ENCODE peak calls at places on chromosome 15, in seven cellular contexts. U is esophagus squamous epithelium, I is astrocyte of the cerebellum, Y is cardiac fibroblast, Z is retinal pigment epithelial cell, E is uterus, O is ovary. S is an unnamed sample.

GRCh38 chr15:65369148-65369547 is 8.7 kb downstream of the IGDCC3 start:
- DNase-seq in Y (no peak), O (no peak), E (no peak), U (no peak), I (no peak), Z (no peak), S (no peak)

GRCh38 chr15:75029378-75030022 is 6.1 kb downstream of the PPCDC start:
- DNase-seq in I (peak), E (peak), U (peak), O (peak), Z (no peak), Y (peak), S (peak)

GRCh38 chr15:25568751-25569150 is 129.9 kb upstream of the UBE3A start:
- DNase-seq in Z (no peak), Y (peak), O (no peak), E (peak), I (no peak), U (no peak), S (no peak)

GRCh38 chr15:33084661-33085060 is 109.9 kb downstream of the FMN1 start:
- DNase-seq in I (no peak), O (no peak), U (no peak), E (no peak), Y (no peak), Z (no peak), S (no peak)

GRCh38 chr15:57610130-57610529 is 18.4 kb downstream of the MYZAP start:
- DNase-seq in I (peak), Z (no peak), E (peak), Y (peak), O (peak), U (no peak), S (peak)

GRCh38 chr15:29888651-29889050 is 66.4 kb upstream of the TJP1 start:
- DNase-seq in E (no peak), O (no peak), Z (peak), U (no peak), I (peak), Y (peak), S (peak)

GRCh38 chr15:89668174-89668573 is 11.0 kb downstream of the PLIN1 start:
- DNase-seq in O (no peak), U (no peak), Y (no peak), E (no peak), I (no peak), Z (no peak), S (no peak)

GRCh38 chr15:25186906-25187645 is 232.3 kb downstream of the SNRPN start:
- DNase-seq in O (no peak), I (no peak), U (no peak), Z (no peak), E (no peak), Y (no peak), S (no peak)

GRCh38 chr15:72312605-72313447 is 7.1 kb downstream of the CELF6 start:
- DNase-seq in Z (peak), Y (peak), I (peak), O (peak), U (no peak), E (peak), S (peak)

GRCh38 chr15:39704684-39705083 is 78.0 kb downstream of the FSIP1 start:
- DNase-seq in Z (no peak), I (no peak), U (no peak), E (no peak), O (no peak), Y (peak), S (peak)

GRCh38 chr15:42145546-42146455 is 10.6 kb downstream of the PLA2G4F start:
- DNase-seq in Y (no peak), I (no peak), O (peak), U (no peak), E (no peak), Z (no peak), S (no peak)

GRCh38 chr15:78542647-78543046 is 2.4 kb downstream of the PSMA4 start:
- DNase-seq in Z (no peak), E (no peak), O (no peak), I (no peak), Y (no peak), U (no peak), S (no peak)

GRCh38 chr15:78541744-78542034 is 1.4 kb downstream of the PSMA4 start:
- DNase-seq in Y (no peak), E (no peak), O (no peak), U (no peak), I (no peak), Z (no peak), S (no peak)

GRCh38 chr15:78538358-78538757 is 1.9 kb upstream of the PSMA4 start:
- DNase-seq in Z (no peak), O (no peak), E (no peak), U (no peak), I (no peak), Y (no peak), S (no peak)

GRCh38 chr15:78540955-78541743 is 905 bp downstream of the PSMA4 start:
- DNase-seq in E (no peak), I (no peak), U (no peak), Z (no peak), O (no peak), Y (peak), S (peak)

GRCh38 chr15:78540135-78540954 is at the start of gene PSMA4:
- DNase-seq in Z (peak), U (peak), Y (peak), E (peak), O (peak), I (peak), S (peak)
- TF ChIP-seq CTCF in Z (no peak), U (no peak), Y (peak), E (no peak), O (no peak), I (no peak), S (peak)

DNA sequence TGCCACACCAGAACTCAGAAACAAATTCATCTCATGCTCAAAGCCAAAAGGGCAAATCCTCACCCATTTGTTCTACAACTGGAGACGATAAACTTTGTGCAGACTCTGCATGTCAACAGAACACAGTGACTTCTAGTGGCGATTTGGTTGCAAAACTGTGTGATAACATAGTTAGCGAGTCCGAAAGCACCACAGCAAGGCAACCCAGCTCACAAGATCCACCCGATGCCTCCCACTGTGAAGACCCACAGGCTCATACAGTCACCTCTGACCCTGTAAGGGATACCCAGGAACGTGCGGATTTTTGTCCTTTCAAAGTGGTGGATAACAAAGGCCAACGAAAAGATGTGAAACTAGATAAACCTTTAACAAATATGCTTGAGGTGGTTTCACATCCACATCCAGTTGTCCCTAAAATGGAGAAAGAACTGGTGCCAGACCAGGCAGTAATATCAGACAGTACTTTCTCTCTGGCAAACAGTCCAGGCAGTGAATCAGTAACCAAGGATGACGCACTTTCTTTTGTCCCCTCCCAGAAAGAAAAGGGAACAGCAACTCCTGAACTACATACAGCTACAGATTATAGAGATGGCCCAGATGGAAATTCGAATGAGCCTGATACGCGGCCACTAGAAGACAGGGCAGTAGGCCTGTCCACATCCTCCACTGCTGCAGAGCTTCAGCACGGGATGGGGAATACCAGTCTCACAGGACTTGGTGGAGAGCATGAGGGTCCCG is 199.7 kb downstream of the AKAP13 start:
- DNase-seq in Z (no peak), Y (peak), I (no peak), U (no peak), O (no peak), E (peak), S (peak)
- H3K4me3 ChIP-seq in Z (no peak), Y (no peak), I (no peak), U (no peak), O (no peak), E (no peak), S (no peak)

DNA sequence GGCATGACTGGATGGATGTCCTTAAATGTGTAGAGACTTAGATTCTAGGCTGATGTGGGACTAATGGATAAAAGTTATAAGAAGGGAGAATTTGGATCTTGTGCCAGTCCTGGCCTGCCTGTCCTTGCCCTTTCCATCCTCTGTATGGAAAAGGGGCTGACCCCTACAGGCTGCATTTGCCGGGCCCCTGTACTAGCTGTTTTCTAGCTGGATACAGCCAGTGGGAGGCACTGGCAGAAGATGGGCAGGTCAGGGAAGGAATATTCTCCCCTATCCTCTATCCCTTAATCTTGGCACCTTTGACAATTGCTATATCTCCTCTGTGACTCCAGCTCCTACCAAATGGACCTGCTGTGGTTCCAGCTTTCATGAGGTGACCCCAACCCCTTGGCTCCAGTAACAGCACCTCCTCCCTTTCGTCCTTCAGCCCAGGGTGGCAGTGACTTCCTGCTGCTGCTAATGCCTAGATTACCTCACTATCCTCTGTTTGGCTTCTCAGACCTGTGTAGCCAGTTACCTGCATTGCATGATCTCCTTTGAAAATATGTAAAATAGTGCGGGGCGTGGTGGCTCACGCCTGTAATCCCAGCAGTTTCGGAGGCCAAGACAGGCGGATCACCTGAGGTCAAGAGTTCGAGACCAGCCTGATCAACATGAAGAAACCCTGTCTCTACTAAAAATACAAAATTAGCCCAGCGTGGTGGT is 6.2 kb upstream of the TNFAIP8L3 start:
- DNase-seq in Z (no peak), O (no peak), Y (no peak), U (no peak), I (no peak), E (no peak), S (no peak)
- TF ChIP-seq CTCF in Z (no peak), O (no peak), Y (no peak), U (no peak), I (no peak), E (no peak), S (no peak)

GRCh38 chr15:55255714-55256113 is 33.9 kb downstream of the RAB27A start:
- DNase-seq in E (no peak), Y (no peak), Z (no peak), U (no peak), O (no peak), I (no peak), S (no peak)
- H3K4me3 ChIP-seq in E (no peak), Y (no peak), Z (no peak), U (no peak), O (no peak), I (no peak), S (no peak)

GRCh38 chr15:78322724-78323395 is 17.3 kb upstream of the CRABP1 start:
- DNase-seq in Z (no peak), E (no peak), U (no peak), Y (no peak), I (no peak), O (no peak), S (no peak)
- TF ChIP-seq CTCF in Z (no peak), E (no peak), U (no peak), Y (no peak), I (no peak), O (no peak), S (no peak)

GRCh38 chr15:78067328-78068241 is 9.9 kb downstream of the TBC1D2B start:
- DNase-seq in E (no peak), O (no peak), Z (peak), U (no peak), Y (no peak), I (peak), S (no peak)
- H3K4me3 ChIP-seq in E (no peak), O (no peak), Z (no peak), U (no peak), Y (no peak), I (no peak), S (no peak)

GRCh38 chr15:38430106-38430760 is 23.7 kb upstream of the FAM98B start:
- DNase-seq in U (no peak), Y (no peak), E (no peak), O (no peak), I (no peak), Z (no peak), S (no peak)

GRCh38 chr15:38424101-38424552 is 29.8 kb upstream of the FAM98B start:
- DNase-seq in O (no peak), U (no peak), I (no peak), E (no peak), Y (no peak), Z (no peak), S (no peak)

GRCh38 chr15:38425269-38425668 is 28.7 kb upstream of the FAM98B start:
- DNase-seq in Z (no peak), Y (no peak), I (no peak), E (no peak), O (no peak), U (no peak), S (no peak)

GRCh38 chr15:38427380-38427779 is 26.5 kb upstream of the FAM98B start:
- DNase-seq in E (no peak), U (no peak), I (no peak), Y (no peak), Z (no peak), O (no peak), S (no peak)
- TF ChIP-seq CTCF in E (no peak), U (no peak), I (no peak), Y (no peak), Z (no peak), O (no peak), S (no peak)

S was measured in astrocyte of the spinal cord.